ENCODE peak calls at places on chromosome 21, in ten cellular contexts. E is dermis blood vessel endothelial cell; I is iPS DF 6.9; T is natural killer cell treated with Interleukin-12 subunit alpha and Interleukin-12 subunit beta and Interleukin-15 and Interleukin-18, amount 100 ng/mL, for 72 hours; W is T-helper 9 cell; Y is AG09309; A is amniotic epithelial cell; P is hepatic stellate cell; H is NCI-H1105; X is prostate gland. Q is an unnamed sample.

GRCh38 chr21:45982758-45983731 is 1.5 kb downstream of the COL6A1 start:
- DNase-seq in W (no peak), H (no peak), Y (no peak), I (no peak), E (no peak), A (no peak), X (no peak), T (peak), P (no peak), Q (no peak)

GRCh38 chr21:19523731-19524130 is 1120.1 kb upstream of the TMPRSS15 start:
- DNase-seq in I (no peak), W (no peak), T (no peak), P (no peak), A (peak), H (no peak), X (no peak), E (no peak), Y (no peak), Q (no peak)

GRCh38 chr21:45638707-45639106 is 4.8 kb upstream of the PCBP3 start:
- DNase-seq in T (no peak), P (no peak), X (no peak), Y (no peak), H (no peak), W (no peak), A (no peak), I (no peak), E (no peak), Q (no peak)

GRCh38 chr21:17454315-17455027 is 58.4 kb upstream of the CXADR start:
- DNase-seq in A (peak), I (peak), X (no peak), Y (peak), E (peak), P (peak), H (no peak), T (no peak), W (peak), Q (peak)

GRCh38 chr21:45295576-45296365 is 8.1 kb upstream of the POFUT2 start:
- DNase-seq in W (no peak), X (no peak), E (no peak), P (peak), I (no peak), T (no peak), Y (peak), A (peak), H (no peak), Q (peak)

GRCh38 chr21:33510826-33511225 is 19.3 kb upstream of the DNAJC28 start:
- DNase-seq in X (no peak), Y (no peak), W (no peak), H (no peak), I (no peak), T (no peak), E (no peak), A (no peak), P (no peak), Q (no peak)

GRCh38 chr21:42474982-42475381 is 21.0 kb downstream of the RSPH1 start:
- DNase-seq in Y (no peak), T (peak), E (no peak), X (no peak), P (no peak), I (no peak), H (no peak), W (no peak), A (peak), Q (no peak)

GRCh38 chr21:46157987-46158451 is 2.6 kb upstream of the FTCD start:
- DNase-seq in P (no peak), Y (no peak), I (no peak), H (no peak), X (no peak), T (peak), W (no peak), E (no peak), A (no peak), Q (no peak)

GRCh38 chr21:45080639-45081414 is 6.4 kb downstream of the ADARB1 start:
- DNase-seq in H (no peak), P (peak), W (no peak), T (no peak), Y (no peak), A (peak), X (no peak), I (no peak), E (peak), Q (peak)

GRCh38 chr21:38938343-38938742 is 132.6 kb downstream of the ETS2 start:
- DNase-seq in I (peak), H (peak), P (peak), X (no peak), T (no peak), A (no peak), E (peak), Y (no peak), W (no peak), Q (no peak)

GRCh38 chr21:27498025-27498424 is 531.1 kb upstream of the ADAMTS5 start:
- DNase-seq in E (no peak), T (no peak), W (no peak), X (no peak), A (no peak), H (no peak), P (no peak), Y (no peak), I (no peak), Q (no peak)

GRCh38 chr21:37220433-37220980 is 46.6 kb downstream of the VPS26C start:
- DNase-seq in I (no peak), P (peak), E (peak), T (peak), X (no peak), H (no peak), W (peak), A (peak), Y (no peak), Q (peak)

GRCh38 chr21:25361765-25362164 is 245.5 kb downstream of the MRPL39 start:
- DNase-seq in P (no peak), E (no peak), T (no peak), A (no peak), Y (no peak), X (no peak), H (no peak), I (no peak), W (no peak), Q (no peak)

GRCh38 chr21:29928537-29928936 is 11.3 kb downstream of the GRIK1 start:
- DNase-seq in X (no peak), A (no peak), Y (no peak), E (no peak), P (no peak), W (no peak), I (no peak), H (no peak), T (no peak), Q (no peak)

GRCh38 chr21:27190601-27191000 is 223.7 kb upstream of the ADAMTS5 start:
- DNase-seq in E (no peak), P (no peak), H (no peak), I (no peak), A (peak), Y (peak), W (no peak), X (peak), T (no peak), Q (no peak)

GRCh38 chr21:45305831-45306230 is 18.1 kb upstream of the POFUT2 start:
- DNase-seq in A (no peak), I (no peak), T (no peak), H (no peak), W (no peak), P (no peak), E (no peak), Y (no peak), X (no peak), Q (no peak)

GRCh38 chr21:44947111-44947929 is 7.5 kb downstream of the SLX9 start:
- DNase-seq in W (no peak), I (no peak), T (peak), P (no peak), E (no peak), A (no peak), Y (no peak), H (no peak), X (no peak), Q (peak)

GRCh38 chr21:35525443-35525842 is 476.3 kb upstream of the RUNX1 start:
- DNase-seq in A (no peak), P (no peak), Y (no peak), H (no peak), T (no peak), W (no peak), I (no peak), E (no peak), X (no peak), Q (no peak)